ENCODE peak calls at places on chromosomes 16 and 17, in four cellular contexts. Y is PC-9, N is uterus, T is Peyer's patch. I is an unnamed sample.

GRCh38 chr17:38572665-38573365 is 32.9 kb downstream of the SRCIN1 start:
- DNase-seq in N (no peak), T (no peak), Y (peak), I (no peak)

GRCh38 chr17:30812218-30813177 is 12.0 kb downstream of the CRLF3 start:
- DNase-seq in T (no peak), N (no peak), Y (no peak), I (no peak)

GRCh38 chr16:10170016-10170415 is 12.2 kb downstream of the GRIN2A start:
- DNase-seq in T (no peak), N (no peak), Y (no peak), I (no peak)

GRCh38 chr16:19522369-19523159 is 666 bp upstream of the GDE1 start:
- DNase-seq in T (no peak), Y (no peak), N (no peak), I (no peak)

GRCh38 chr16:13708361-13708760 is 211.6 kb upstream of the ERCC4 start:
- DNase-seq in T (no peak), Y (no peak), N (no peak), I (no peak)

GRCh38 chr17:40038882-40039513 is 15.2 kb downstream of the MED24 start:
- DNase-seq in T (peak), Y (peak), N (peak), I (no peak)

GRCh38 chr16:88320947-88321634 is 61.7 kb upstream of the ZNF469 start:
- DNase-seq in N (no peak), T (no peak), Y (no peak), I (no peak)

GRCh38 chr17:40307001-40307690 is 1.8 kb upstream of the RARA start:
- DNase-seq in N (peak), Y (no peak), T (peak), I (no peak)

GRCh38 chr16:55917373-55917919 is 42.3 kb upstream of the CES5A start:
- DNase-seq in Y (no peak), T (no peak), N (no peak), I (no peak)

GRCh38 chr16:88831838-88832237 is 20.1 kb upstream of the APRT start:
- DNase-seq in T (no peak), N (no peak), Y (peak), I (no peak)

GRCh38 chr17:64128787-64129514 is 993 bp downstream of the ERN1 start:
- DNase-seq in Y (peak), T (peak), N (no peak), I (no peak)

GRCh38 chr16:80802902-80803301 is 1.5 kb downstream of the CDYL2 start:
- DNase-seq in T (no peak), N (no peak), Y (no peak), I (no peak)

GRCh38 chr17:8124350-8125195 is 667 bp upstream of the HES7 start:
- DNase-seq in Y (peak), T (no peak), N (no peak), I (no peak)
- H3K27ac ChIP-seq in Y (no peak), T (peak), N (no peak), I (no peak)

DNA sequence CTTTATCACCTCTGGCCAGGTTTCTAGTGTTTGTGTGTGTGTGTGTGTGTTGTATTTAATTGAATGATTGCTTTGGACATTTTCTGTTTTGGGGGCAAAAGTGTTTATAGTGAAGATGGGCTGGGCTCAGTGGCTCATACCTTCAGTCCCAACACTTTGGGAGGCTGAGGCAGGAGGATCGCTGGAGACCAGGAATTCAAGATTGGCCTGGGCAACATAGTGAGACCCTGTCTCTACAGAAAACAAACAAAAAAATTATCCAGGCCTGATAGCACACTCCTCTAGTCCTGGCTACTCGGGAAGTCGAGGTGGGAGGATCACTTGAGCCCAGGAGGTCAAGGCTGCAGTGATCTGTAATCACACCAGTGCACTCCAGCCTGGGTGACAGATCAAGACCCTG is 37.5 kb downstream of the RPA1 start:
- DNase-seq in Y (no peak), N (no peak), T (no peak), I (no peak)
- H3K27ac ChIP-seq in Y (no peak), N (no peak), T (no peak), I (no peak)

GRCh38 chr16:85306071-85306792 is 194.0 kb upstream of the CIBAR2 start:
- DNase-seq in N (peak), T (peak), Y (peak), I (peak)
- H3K27ac ChIP-seq in N (peak), T (peak), Y (no peak), I (peak)

GRCh38 chr17:4583206-4583605 is 1.1 kb upstream of the SMTNL2 start:
- DNase-seq in N (no peak), Y (no peak), T (no peak), I (peak)
- H3K27ac ChIP-seq in N (no peak), Y (no peak), T (no peak), I (no peak)

DNA sequence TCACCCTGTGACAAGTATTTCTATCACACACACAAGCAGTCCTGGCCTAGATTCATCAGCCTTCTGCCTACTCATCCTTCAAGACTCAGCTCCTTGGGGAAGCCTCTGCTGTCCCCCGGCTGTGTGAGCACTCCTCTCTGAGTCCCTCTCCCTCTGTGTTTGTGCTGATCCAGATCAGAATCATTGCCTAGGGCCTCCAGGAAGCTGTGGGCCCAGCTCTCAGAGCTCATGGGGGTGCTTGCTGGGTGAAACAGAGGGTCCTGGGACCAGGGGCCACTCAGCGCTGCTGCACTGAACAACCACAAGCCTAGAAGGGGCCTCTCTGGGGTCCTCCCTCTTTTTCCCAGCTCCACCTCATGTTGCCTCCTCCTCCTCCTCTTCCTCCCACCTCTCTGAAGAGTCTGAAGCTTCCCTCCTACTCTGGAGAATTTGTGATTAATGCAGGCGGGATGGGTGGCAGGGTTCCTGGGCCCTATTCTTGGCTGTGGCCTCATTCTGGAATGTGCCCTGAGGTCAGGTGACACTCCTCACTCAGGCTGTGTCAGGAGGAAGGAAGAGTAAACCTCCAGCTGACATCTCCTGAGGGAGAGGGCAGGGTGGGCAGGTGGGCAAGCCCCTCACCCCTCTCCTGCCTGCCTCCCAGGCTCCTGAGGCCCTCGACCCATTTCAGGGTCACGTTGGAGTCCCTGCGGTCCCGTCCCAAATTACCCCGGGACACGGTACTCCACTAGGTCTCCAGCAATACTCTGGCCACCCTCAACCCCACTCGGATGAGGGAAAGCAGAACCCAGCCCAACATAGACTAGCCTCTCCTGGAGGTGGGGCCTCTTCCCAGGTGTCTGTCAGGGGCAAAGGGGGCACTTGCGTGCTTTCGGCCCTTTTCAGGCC is 10.1 kb downstream of the WFIKKN2 start:
- DNase-seq in Y (peak), N (no peak), T (no peak), I (no peak)
- H3K27ac ChIP-seq in Y (peak), N (no peak), T (no peak), I (no peak)

DNA sequence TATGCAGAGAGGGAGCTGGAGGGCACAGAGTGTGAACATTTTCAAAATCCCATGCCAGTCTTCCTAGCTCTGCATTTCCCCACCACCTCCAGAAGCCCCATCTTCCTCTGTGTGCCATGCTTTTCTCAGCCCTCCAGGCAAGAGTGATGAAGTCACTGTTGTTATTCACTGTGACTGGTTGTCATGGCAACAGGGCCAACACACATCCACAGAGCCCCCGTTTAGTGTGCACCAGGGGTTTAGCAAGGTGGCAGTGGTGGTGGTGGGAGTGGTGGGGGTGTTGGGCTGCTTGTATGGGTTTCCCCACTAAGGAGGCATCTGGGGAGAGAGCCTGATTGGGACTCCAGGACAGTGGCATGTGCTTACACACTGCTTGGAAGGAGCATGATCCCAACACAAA is 309.9 kb upstream of the ASIC2 start:
- DNase-seq in N (no peak), Y (no peak), T (no peak), I (no peak)
- H3K27ac ChIP-seq in N (no peak), Y (no peak), T (no peak), I (no peak)